ENCODE peak calls at places on chromosomes 6 and 20, in four cellular contexts. One of them, this sample, is unnamed. For H3K4me1, the result is how much of the 10 kb centered on the place peaks cover.

GRCh38 chr20:36856196-36856595 is 19.7 kb upstream of the TLDC2 start:
- DNase-seq in uterus: no peak
- DNase-seq in pancreas: no peak
- DNase-seq in A549: no peak
- DNase-seq in this sample: peak

GRCh38 chr20:57473246-57474042 is 51.5 kb downstream of the CTCFL start:
- DNase-seq in uterus: peak
- DNase-seq in pancreas: no peak
- DNase-seq in A549: no peak
- DNase-seq in this sample: no peak

GRCh38 chr6:138514860-138515540 is 15.7 kb upstream of the NHSL1 start:
- DNase-seq in uterus: no peak
- DNase-seq in A549: no peak
- DNase-seq in pancreas: no peak
- DNase-seq in this sample: no peak

GRCh38 chr20:54619181-54619580 is 143.8 kb downstream of the DOK5 start:
- DNase-seq in uterus: no peak
- DNase-seq in A549: no peak
- DNase-seq in pancreas: no peak
- DNase-seq in this sample: no peak

GRCh38 chr6:128676456-128676855 is 156.1 kb upstream of the PTPRK start:
- DNase-seq in A549: no peak
- DNase-seq in uterus: no peak
- DNase-seq in pancreas: no peak
- DNase-seq in this sample: no peak

GRCh38 chr20:34312024-34312460 is 8.9 kb upstream of the AHCY start:
- DNase-seq in uterus: no peak
- DNase-seq in pancreas: no peak
- DNase-seq in A549: no peak
- DNase-seq in this sample: no peak

GRCh38 chr6:11727995-11728961 is 50.3 kb downstream of the ADTRP start:
- DNase-seq in uterus: no peak
- DNase-seq in A549: no peak
- DNase-seq in pancreas: no peak
- DNase-seq in this sample: no peak

GRCh38 chr20:58693226-58694006 is 816 bp downstream of the NPEPL1 start:
- DNase-seq in A549: peak
- DNase-seq in uterus: no peak
- DNase-seq in pancreas: no peak
- DNase-seq in this sample: peak

GRCh38 chr20:42373049-42373448 is 754.9 kb upstream of the CHD6 start:
- DNase-seq in uterus: no peak
- DNase-seq in A549: no peak
- DNase-seq in pancreas: no peak
- DNase-seq in this sample: peak

GRCh38 chr20:42370086-42370485 is 751.9 kb upstream of the CHD6 start:
- DNase-seq in uterus: no peak
- DNase-seq in pancreas: peak
- DNase-seq in A549: no peak
- DNase-seq in this sample: no peak

GRCh38 chr20:42366626-42367025 is 748.4 kb upstream of the CHD6 start:
- DNase-seq in uterus: no peak
- DNase-seq in pancreas: no peak
- DNase-seq in A549: no peak
- DNase-seq in this sample: no peak

GRCh38 chr20:42364446-42364845 is 746.3 kb upstream of the CHD6 start:
- DNase-seq in uterus: no peak
- DNase-seq in A549: no peak
- DNase-seq in pancreas: no peak
- DNase-seq in this sample: no peak

DNA sequence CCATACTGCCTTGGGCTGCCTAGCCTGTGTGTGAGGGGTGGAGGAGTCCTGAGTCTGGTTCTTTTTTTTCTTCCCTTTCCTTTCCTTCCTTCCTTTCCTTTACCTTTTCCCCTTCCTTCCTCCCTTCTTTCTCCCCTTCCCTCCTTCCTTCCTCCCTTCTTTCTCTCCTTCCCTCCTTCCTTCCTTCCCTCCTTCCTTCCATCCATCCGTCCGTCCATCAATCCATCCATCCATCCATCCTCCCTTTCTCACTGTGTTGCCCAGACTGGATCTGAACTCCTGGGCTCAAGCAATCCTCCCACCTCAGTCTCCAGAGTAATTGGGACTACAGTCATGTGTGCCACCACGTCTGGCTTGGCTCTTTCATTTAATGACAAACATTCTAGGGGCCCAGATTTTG is 750.7 kb upstream of the CHD6 start:
- DNase-seq in uterus: no peak
- DNase-seq in pancreas: no peak
- DNase-seq in A549: no peak
- DNase-seq in this sample: no peak
- H3K27ac ChIP-seq in uterus: no peak
- H3K27ac ChIP-seq in pancreas: no peak
- H3K27ac ChIP-seq in A549: no peak
- H3K27ac ChIP-seq in this sample: no peak

GRCh38 chr20:51398552-51398951 is 144.0 kb downstream of the NFATC2 start:
- DNase-seq in A549: no peak
- DNase-seq in pancreas: no peak
- DNase-seq in uterus: no peak
- DNase-seq in this sample: no peak
- H3K4me1 ChIP-seq in A549: under half
- H3K4me1 ChIP-seq in pancreas: under half
- H3K4me1 ChIP-seq in uterus: under half
- H3K4me1 ChIP-seq in this sample: under half

DNA sequence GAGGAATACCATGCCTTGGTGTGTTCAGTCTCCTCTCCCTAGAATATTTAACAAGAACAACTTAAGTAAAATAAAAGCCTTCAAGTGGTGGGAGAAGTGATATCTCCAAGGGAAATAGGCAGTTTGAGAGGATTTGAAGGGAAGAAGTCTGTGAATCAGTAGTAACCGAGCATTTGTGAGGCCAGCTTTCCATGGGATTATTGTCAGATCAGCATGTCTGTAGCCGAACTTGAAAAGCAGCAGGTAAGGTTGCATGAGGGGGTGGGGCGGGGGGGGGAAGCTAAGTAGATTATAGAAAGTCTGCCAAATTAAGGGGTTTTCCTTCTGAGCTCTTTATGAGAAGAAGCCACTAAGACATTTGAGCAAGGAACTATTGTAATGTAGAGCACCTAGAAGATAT is 92.6 kb downstream of the GRIK2 start:
- DNase-seq in uterus: no peak
- DNase-seq in A549: no peak
- DNase-seq in pancreas: no peak
- DNase-seq in this sample: no peak
- H3K27ac ChIP-seq in uterus: no peak
- H3K27ac ChIP-seq in A549: no peak
- H3K27ac ChIP-seq in pancreas: no peak
- H3K27ac ChIP-seq in this sample: no peak

DNA sequence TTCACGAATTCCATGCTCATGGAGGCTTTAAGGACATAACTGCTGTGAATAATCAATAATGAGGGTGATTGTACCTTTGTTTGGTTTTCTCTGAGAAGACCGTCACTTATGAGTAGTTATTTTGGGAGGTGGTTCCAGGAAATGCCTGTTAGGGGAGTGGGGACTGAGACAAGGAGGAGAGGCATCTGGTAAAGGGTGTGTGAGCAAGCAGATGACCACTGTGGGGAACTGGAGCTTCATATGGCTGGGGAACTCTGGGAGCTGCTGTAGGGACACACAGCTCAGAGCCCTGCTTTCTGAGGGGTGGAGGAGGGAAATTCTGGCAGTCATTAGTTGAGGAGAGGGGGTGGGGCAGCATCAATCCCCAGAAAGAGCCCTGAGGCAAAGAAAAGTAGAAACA is 71.3 kb upstream of the TINAG start:
- DNase-seq in pancreas: no peak
- DNase-seq in uterus: no peak
- DNase-seq in A549: no peak
- DNase-seq in this sample: no peak
- H3K4me1 ChIP-seq in pancreas: under half
- H3K4me1 ChIP-seq in uterus: under half
- H3K4me1 ChIP-seq in A549: under half
- H3K4me1 ChIP-seq in this sample: under half

DNA sequence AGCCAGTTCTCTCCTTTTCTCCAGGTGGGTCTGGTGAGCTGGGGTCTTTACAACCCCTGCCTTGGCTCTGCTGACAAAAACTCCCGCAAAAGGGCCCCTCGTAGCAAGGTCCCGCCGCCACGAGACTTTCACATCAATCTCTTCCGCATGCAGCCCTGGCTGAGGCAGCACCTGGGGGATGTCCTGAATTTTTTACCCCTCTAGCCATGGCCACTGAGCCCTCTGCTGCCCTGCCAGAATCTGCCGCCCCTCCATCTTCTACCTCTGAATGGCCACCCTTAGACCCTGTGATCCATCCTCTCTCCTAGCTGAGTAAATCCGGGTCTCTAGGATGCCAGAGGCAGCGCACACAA is 765 bp upstream of the CFB start:
- DNase-seq in A549: no peak
- DNase-seq in pancreas: no peak
- DNase-seq in uterus: no peak
- DNase-seq in this sample: no peak
- H3K27ac ChIP-seq in A549: peak
- H3K27ac ChIP-seq in pancreas: peak
- H3K27ac ChIP-seq in uterus: peak
- H3K27ac ChIP-seq in this sample: no peak

DNA sequence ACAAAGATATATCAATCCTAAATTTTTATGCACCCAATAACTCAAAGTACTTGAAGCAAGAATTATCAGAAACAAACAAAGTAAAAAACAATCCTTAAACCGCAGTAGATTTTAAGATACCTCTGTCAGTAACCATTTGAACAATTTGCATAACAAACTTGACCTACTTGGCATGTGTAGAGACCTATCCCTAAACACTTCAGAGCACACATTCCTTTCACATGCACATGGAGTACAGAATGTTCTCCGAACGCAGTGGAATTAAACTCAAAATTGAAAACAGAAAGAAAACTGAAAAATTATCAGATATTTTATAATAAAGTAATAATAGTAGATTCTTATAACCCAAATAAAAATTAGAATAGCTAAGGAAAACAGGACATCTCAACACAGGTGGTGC is 162.6 kb upstream of the THBS2 start:
- DNase-seq in pancreas: no peak
- DNase-seq in A549: no peak
- DNase-seq in uterus: no peak
- DNase-seq in this sample: no peak
- H3K4me1 ChIP-seq in pancreas: under half
- H3K4me1 ChIP-seq in A549: under half
- H3K4me1 ChIP-seq in uterus: under half
- H3K4me1 ChIP-seq in this sample: under half

GRCh38 chr6:71676298-71676697 is 210.1 kb upstream of the RIMS1 start:
- DNase-seq in uterus: no peak
- DNase-seq in pancreas: no peak
- DNase-seq in A549: no peak
- DNase-seq in this sample: no peak
- H3K27ac ChIP-seq in uterus: no peak
- H3K27ac ChIP-seq in pancreas: no peak
- H3K27ac ChIP-seq in A549: no peak
- H3K27ac ChIP-seq in this sample: no peak

GRCh38 chr6:163494279-163494727 is 79.8 kb downstream of the QKI start:
- DNase-seq in uterus: no peak
- DNase-seq in pancreas: no peak
- DNase-seq in A549: no peak
- DNase-seq in this sample: no peak

GRCh38 chr6:163496205-163496604 is 81.7 kb downstream of the QKI start:
- DNase-seq in uterus: no peak
- DNase-seq in pancreas: no peak
- DNase-seq in A549: no peak
- DNase-seq in this sample: no peak

GRCh38 chr6:163491901-163492300 is 77.4 kb downstream of the QKI start:
- DNase-seq in uterus: no peak
- DNase-seq in A549: no peak
- DNase-seq in pancreas: no peak
- DNase-seq in this sample: no peak

GRCh38 chr6:163489584-163489983 is 75.1 kb downstream of the QKI start:
- DNase-seq in uterus: no peak
- DNase-seq in pancreas: no peak
- DNase-seq in A549: no peak
- DNase-seq in this sample: no peak

DNA sequence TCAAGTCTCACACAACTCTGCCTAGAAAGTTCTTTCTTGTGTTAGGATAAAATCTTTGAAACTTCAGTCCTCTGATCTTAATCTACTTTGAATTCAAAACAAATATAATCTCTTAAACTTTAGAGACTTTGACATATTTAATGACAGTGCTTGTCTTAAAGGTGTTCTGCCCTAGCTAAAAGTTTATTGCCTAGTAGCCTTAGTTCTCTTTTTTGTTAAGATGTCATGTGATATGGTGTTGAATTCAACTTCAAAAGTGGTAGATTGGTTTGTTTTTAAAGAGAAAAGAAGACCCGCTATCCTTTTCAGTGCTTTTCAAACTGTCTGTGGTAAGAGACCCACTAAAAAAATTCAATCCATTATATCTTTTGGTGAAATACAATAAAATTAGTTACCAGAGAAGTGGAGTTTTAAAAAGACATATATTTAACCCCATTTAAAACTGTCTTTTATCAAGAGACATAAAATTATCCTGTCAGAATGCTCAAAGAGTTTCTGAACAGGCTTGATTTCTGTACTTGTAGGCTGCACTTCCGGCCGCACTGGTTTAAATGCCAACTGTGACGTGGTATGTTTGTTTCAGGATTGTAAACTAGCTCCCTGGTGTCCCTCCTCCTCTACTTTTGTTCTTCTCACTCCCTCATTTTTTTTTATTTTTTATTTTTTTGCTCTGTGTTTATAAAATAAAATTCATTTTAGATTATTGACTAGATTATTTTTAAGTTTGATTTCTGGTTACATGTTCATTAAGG is 76.5 kb downstream of the QKI start:
- DNase-seq in uterus: peak
- DNase-seq in A549: peak
- DNase-seq in pancreas: peak
- DNase-seq in this sample: peak
- H3K4me1 ChIP-seq in uterus: under half
- H3K4me1 ChIP-seq in A549: under half
- H3K4me1 ChIP-seq in pancreas: under half
- H3K4me1 ChIP-seq in this sample: half or more

This sample was measured in adrenal gland.